ENCODE peak calls at places on chromosomes 3 and 15, in four cellular contexts. K is HepG2, X is K562, B is GM12878. D is an unnamed sample.

GRCh38 chr3:62416109-62416508 is 42.8 kb upstream of the FEZF2 start:
- DNase-seq in K (no peak), X (no peak), B (no peak), D (no peak)

GRCh38 chr15:32853667-32854066 is 135.9 kb downstream of the GREM1 start:
- DNase-seq in K (no peak), X (no peak), B (no peak), D (peak; percentile 18)

GRCh38 chr3:114527036-114527644 is 233.3 kb downstream of the TIGIT start:
- DNase-seq in K (peak; percentile 9), X (no peak), B (no peak), D (peak; percentile 60)

GRCh38 chr15:69958494-69959134 is 139.1 kb downstream of the TLE3 start:
- DNase-seq in K (no peak), X (no peak), B (no peak), D (peak; percentile 78)

GRCh38 chr3:32495609-32496008 is 7.0 kb downstream of the CMTM6 start:
- DNase-seq in K (no peak), X (no peak), B (no peak), D (no peak)

GRCh38 chr15:55902975-55903374 is 90.4 kb downstream of the NEDD4 start:
- DNase-seq in K (no peak), X (no peak), B (no peak), D (no peak)

GRCh38 chr3:31392568-31392967 is 140.2 kb upstream of the STT3B start:
- DNase-seq in K (no peak), X (no peak), B (peak; percentile 25), D (no peak)

GRCh38 chr3:81922404-81922803 is 161.0 kb upstream of the GBE1 start:
- DNase-seq in K (no peak), X (no peak), B (no peak), D (no peak)

GRCh38 chr3:5657109-5657508 is 469.6 kb downstream of the EDEM1 start:
- DNase-seq in K (no peak), X (no peak), B (no peak), D (no peak)

GRCh38 chr3:42012935-42013651 is 51.2 kb upstream of the ULK4 start:
- DNase-seq in K (peak; percentile 37), X (peak; percentile 93), B (peak; percentile 86), D (peak; percentile 85)

GRCh38 chr3:57383838-57384237 is 91.4 kb upstream of the ASB14 start:
- DNase-seq in K (peak; percentile 18), X (no peak), B (no peak), D (no peak)

GRCh38 chr3:197204729-197205128 is 93.7 kb downstream of the DLG1 start:
- DNase-seq in K (no peak), X (no peak), B (no peak), D (no peak)

GRCh38 chr3:61681636-61682035 is 120.3 kb downstream of the PTPRG start:
- DNase-seq in K (no peak), X (no peak), B (no peak), D (no peak)

GRCh38 chr15:34437687-34438086 is at the start of gene GOLGA8A:
- DNase-seq in K (peak; percentile 26), X (peak; percentile 89), B (peak; percentile 74), D (peak; percentile 77)

GRCh38 chr3:55629432-55629831 is 142.3 kb upstream of the WNT5A start:
- DNase-seq in K (no peak), X (no peak), B (no peak), D (no peak)

GRCh38 chr3:134342269-134342668 is 32.0 kb downstream of the AMOTL2 start:
- DNase-seq in K (no peak), X (no peak), B (no peak), D (no peak)

GRCh38 chr15:77764095-77764494 is 131.4 kb upstream of the LINGO1 start:
- DNase-seq in K (no peak), X (no peak), B (no peak), D (no peak)

GRCh38 chr3:153768559-153769469 is 352.4 kb upstream of the ARHGEF26 start:
- DNase-seq in K (peak; percentile 30), X (peak; percentile 43), B (peak; percentile 9), D (peak; percentile 81)

GRCh38 chr3:175260145-175260794 is 401.1 kb downstream of the NAALADL2 start:
- DNase-seq in K (no peak), X (no peak), B (no peak), D (no peak)
- H2AFZ ChIP-seq in K (no peak overlapping the region), X (no peak overlapping the region), B (no peak overlapping the region), D (no peak overlapping the region)

DNA sequence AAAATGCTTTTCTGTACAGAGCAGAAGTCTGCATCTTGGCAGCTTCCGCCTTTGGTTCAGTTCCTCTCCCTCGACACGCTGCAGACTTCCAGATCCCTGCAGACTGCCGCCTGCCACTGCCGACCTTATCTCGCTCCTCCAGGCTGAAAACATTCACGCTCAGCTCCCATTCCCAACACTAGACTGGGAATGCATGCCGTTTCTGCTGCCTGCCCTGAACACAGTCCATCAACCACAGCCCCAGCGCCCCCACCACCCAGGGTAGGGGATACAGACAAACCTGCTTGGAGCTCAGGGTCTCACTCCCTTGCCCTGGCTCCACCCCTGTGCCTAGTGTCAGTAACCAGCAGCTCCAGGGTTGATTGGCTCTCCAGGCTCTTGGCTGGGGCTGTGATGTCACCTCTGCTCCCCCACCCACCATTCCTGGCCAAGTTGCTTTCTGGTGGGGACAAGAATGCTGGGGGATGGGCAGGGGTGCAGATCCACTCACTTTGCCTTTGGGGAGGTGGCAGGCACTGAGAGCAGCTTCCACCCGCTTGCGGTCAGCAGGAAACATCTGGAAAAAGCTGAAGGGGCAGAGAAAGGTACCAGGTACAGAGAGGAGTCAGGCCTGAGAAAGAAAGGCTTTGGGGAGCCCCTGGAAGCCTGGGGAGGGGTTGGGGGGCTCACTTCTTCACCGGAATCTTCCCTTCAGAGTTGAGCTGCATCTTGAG is 6.1 kb downstream of the PLCB2 start:
- DNase-seq in K (no peak), X (peak; percentile 62), B (no peak), D (peak; percentile 73)
- TF ChIP-seq JUNB in K (no peak), X (no peak), B (no peak), D (no peak)

DNA sequence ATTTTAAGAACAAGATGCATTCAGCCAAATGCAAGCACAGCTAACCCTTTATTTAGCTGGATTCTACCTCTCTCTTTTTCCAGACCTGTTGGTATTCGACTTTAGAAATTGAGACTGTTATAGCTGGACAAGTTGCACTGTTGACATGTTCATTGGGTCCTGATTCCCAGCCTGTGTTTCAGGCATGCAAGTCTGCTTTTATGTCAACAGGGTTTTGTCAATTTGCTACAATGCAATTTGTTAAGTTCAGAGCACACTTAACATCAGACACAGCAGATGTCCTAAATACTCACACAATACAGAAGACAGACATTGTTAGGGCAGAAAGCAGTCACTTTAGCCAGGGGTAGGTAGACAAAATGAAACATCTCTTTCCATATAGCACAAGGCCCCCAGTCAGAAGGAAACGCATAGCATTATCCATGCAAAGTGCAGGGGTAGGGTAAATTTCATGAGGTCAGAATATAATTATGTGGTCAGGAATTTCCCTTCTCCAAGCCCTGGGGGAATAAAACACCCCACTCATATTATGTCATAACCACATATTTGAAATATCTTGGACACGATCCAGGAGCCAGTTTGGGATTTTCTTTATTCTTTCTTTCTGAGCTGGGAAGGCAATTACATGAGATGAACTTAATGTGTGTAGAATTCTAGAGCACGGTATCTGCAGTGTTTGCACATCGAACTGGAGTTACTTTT is 504.1 kb downstream of the NTRK3 start:
- DNase-seq in K (no peak), X (no peak), B (no peak), D (no peak)
- TF ChIP-seq CREB1 in K (no peak), X (no peak), B (no peak), D (no peak)

GRCh38 chr3:9143180-9143579 is 106.3 kb downstream of the SRGAP3 start:
- DNase-seq in K (no peak), X (no peak), B (no peak), D (no peak)
- H2AFZ ChIP-seq in K (no peak overlapping the region), X (no peak overlapping the region), B (no peak overlapping the region), D (no peak overlapping the region)

DNA sequence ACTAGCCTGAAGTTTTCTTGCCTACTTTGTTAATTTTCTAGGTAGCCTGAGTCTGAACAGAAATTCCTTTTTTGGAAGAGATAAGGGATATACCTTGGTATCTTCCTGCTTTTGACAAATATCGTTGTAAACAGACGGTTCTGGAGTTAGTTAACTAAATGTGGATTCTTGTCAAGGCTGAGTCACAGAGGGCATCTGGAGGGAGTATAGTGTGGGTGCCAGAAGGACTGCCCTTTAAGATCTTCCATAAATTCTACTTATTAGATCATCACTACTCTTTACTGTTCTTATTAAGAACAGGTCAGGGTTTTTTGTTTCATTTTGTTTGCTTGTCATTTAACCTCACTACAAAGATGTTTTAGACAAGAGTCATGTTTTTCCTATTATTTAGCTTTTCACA is 125.3 kb upstream of the SKOR1 start:
- DNase-seq in K (no peak), X (no peak), B (no peak), D (no peak)
- TF ChIP-seq JUNB in K (no peak), X (no peak), B (no peak), D (no peak)

DNA sequence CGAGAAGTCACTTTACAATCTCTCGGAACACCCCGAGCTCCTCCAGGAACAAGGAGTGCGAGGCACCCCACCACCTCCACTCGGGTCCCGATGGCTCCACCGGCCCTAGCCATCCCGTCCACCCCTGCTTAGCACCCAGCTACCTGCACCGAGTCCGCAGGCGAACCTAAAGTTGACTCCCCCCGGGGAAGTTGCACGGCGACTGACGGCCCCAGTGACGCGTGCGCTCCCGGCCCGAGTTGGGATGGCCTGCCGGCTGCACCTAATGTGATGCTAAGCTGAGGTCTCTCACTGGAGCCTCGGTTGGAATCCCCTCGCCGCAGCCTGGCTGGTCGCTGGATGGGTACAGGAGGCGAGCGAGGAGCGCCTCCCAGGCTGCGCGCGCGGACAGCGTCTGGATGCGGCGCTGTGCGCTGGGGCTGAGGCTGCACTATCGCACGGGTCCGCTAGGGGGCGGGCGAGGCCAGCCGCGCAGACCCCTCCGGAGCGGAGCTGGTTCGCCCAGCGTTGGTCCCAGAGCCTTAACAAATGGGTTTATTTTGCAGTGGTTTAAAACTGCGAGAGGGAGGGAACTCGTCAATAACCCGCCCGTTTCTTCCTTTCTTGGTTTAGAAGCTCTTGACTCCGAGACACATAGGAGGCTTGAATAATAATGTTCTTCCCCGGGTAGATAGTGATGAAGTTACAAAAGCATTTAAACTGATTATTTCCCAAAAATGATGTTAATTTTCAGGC is at the start of gene OXTR:
- DNase-seq in K (peak; percentile 40), X (peak; percentile 89), B (no peak), D (peak; percentile 92)
- TF ChIP-seq CREB1 in K (no peak), X (no peak), B (no peak), D (peak; percentile 21)

DNA sequence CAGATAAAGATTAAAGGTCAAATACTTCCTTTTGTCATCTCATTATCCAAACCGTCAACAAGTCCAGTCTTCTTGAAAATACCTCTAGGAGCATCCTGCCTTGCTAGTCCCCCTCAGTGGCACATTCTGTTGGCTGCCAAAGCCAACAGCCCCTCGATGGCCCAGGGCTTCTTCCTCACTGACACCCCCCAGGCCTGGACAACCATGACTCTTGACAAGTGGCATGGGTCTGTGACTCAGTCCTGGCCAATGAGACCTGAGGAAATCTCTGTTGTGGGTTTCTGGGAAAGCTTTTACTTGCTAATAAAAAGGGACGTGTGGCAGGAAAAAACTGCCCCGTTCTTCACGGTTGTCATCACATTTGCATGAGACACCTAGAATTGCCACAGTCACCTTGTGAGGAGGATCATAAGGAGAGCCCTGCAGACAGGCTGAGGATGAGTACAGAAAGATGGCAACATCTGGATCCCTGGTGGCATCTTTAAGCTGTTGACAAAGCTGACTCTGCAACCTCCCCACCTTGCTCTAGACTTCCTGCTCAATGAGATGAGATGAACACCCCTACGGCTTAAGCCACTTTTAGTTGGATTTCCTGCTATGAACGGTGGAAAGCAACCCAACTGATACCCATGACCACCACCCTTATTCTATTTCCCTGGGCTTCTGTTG is 81.5 kb downstream of the OXNAD1 start:
- DNase-seq in K (no peak), X (no peak), B (no peak), D (no peak)
- H2AFZ ChIP-seq in K (no peak overlapping the region), X (no peak overlapping the region), B (no peak overlapping the region), D (no peak overlapping the region)